ENCODE peak calls at places on chromosomes 12 and 14, in five cellular contexts. One of them, this sample, is unnamed.
A peak's percentile ranks its signal among the peaks of the same experiment; 100 is the strongest.

GRCh38 chr12:1473418-1473817 is 121.0 kb downstream of the FBXL14 start:
- DNase-seq in amniotic stem cell: no peak
- DNase-seq in pons: no peak
- DNase-seq in astrocyte of the spinal cord: no peak
- DNase-seq in midbrain: no peak
- DNase-seq in this sample: peak; percentile 17

GRCh38 chr12:120706029-120706428 is 4.2 kb upstream of the UNC119B start:
- DNase-seq in amniotic stem cell: no peak
- DNase-seq in pons: no peak
- DNase-seq in astrocyte of the spinal cord: no peak
- DNase-seq in midbrain: no peak
- DNase-seq in this sample: no peak

GRCh38 chr12:109680521-109681030 is 33.0 kb upstream of the FAM222A start:
- DNase-seq in amniotic stem cell: no peak
- DNase-seq in pons: no peak
- DNase-seq in astrocyte of the spinal cord: no peak
- DNase-seq in midbrain: no peak
- DNase-seq in this sample: no peak

GRCh38 chr14:26730929-26731618 is 133.2 kb upstream of the NOVA1 start:
- DNase-seq in amniotic stem cell: no peak
- DNase-seq in pons: peak; percentile 25
- DNase-seq in astrocyte of the spinal cord: no peak
- DNase-seq in midbrain: no peak
- DNase-seq in this sample: peak; percentile 23

GRCh38 chr12:108232565-108232964 is 103.5 kb downstream of the WSCD2 start:
- DNase-seq in amniotic stem cell: no peak
- DNase-seq in pons: no peak
- DNase-seq in astrocyte of the spinal cord: no peak
- DNase-seq in midbrain: no peak
- DNase-seq in this sample: no peak

GRCh38 chr12:43151406-43152080 is 400.5 kb downstream of the ADAMTS20 start:
- DNase-seq in amniotic stem cell: no peak
- DNase-seq in pons: no peak
- DNase-seq in astrocyte of the spinal cord: no peak
- DNase-seq in midbrain: no peak
- DNase-seq in this sample: no peak

GRCh38 chr12:107317751-107318553 is 224.6 kb upstream of the CRY1 start:
- DNase-seq in amniotic stem cell: peak; percentile 88
- DNase-seq in pons: peak; percentile 46
- DNase-seq in astrocyte of the spinal cord: peak; percentile 94
- DNase-seq in midbrain: peak; percentile 60
- DNase-seq in this sample: peak; percentile 97

GRCh38 chr14:81453166-81453766 is 53.1 kb upstream of the STON2 start:
- DNase-seq in amniotic stem cell: peak; percentile 3
- DNase-seq in pons: peak; percentile 79
- DNase-seq in astrocyte of the spinal cord: peak; percentile 67
- DNase-seq in midbrain: peak; percentile 77
- DNase-seq in this sample: peak; percentile 78

GRCh38 chr14:100307215-100308111 is 1.2 kb upstream of the SLC25A29 start:
- DNase-seq in amniotic stem cell: no peak
- DNase-seq in pons: no peak
- DNase-seq in astrocyte of the spinal cord: no peak
- DNase-seq in midbrain: no peak
- DNase-seq in this sample: no peak

GRCh38 chr12:26247873-26248272 is 52.5 kb downstream of the SSPN start:
- DNase-seq in amniotic stem cell: no peak
- DNase-seq in pons: no peak
- DNase-seq in astrocyte of the spinal cord: no peak
- DNase-seq in midbrain: no peak
- DNase-seq in this sample: peak; percentile 35

GRCh38 chr12:57491393-57492280 is 3.8 kb downstream of the MARS1 start:
- DNase-seq in amniotic stem cell: no peak
- DNase-seq in pons: no peak
- DNase-seq in astrocyte of the spinal cord: no peak
- DNase-seq in midbrain: no peak
- DNase-seq in this sample: no peak

GRCh38 chr12:109910969-109911348 is 10.9 kb downstream of the TCHP start:
- DNase-seq in amniotic stem cell: no peak
- DNase-seq in pons: no peak
- DNase-seq in astrocyte of the spinal cord: peak; percentile 19
- DNase-seq in midbrain: no peak
- DNase-seq in this sample: peak; percentile 60